ENCODE peak calls at places on chromosome 10, in four cellular contexts. One of them, this sample, is unnamed.

GRCh38 chr10:6204341-6205191 is 1.8 kb downstream of the PFKFB3 start:
- DNase-seq in foreskin fibroblast: peak; percentile 89
- DNase-seq in HAP-1: peak; percentile 85
- DNase-seq in mammary epithelial cell: peak; percentile 91
- DNase-seq in this sample: peak; percentile 45

GRCh38 chr10:70041016-70041415 is 11.6 kb upstream of the MACROH2A2 start:
- DNase-seq in HAP-1: no peak
- DNase-seq in foreskin fibroblast: no peak
- DNase-seq in mammary epithelial cell: no peak
- DNase-seq in this sample: no peak

GRCh38 chr10:9010931-9011670 is 956.6 kb downstream of the GATA3 start:
- DNase-seq in mammary epithelial cell: peak; percentile 64
- DNase-seq in foreskin fibroblast: peak; percentile 18
- DNase-seq in HAP-1: no peak
- DNase-seq in this sample: no peak

GRCh38 chr10:722281-723060 is 33.0 kb upstream of the DIP2C start:
- DNase-seq in mammary epithelial cell: no peak
- DNase-seq in HAP-1: no peak
- DNase-seq in foreskin fibroblast: no peak
- DNase-seq in this sample: no peak

GRCh38 chr10:117137911-117138642 is at the start of gene VAX1:
- DNase-seq in mammary epithelial cell: no peak
- DNase-seq in foreskin fibroblast: peak; percentile 33
- DNase-seq in HAP-1: no peak
- DNase-seq in this sample: no peak

GRCh38 chr10:30051220-30051619 is 8.2 kb downstream of the JCAD start:
- DNase-seq in mammary epithelial cell: no peak
- DNase-seq in foreskin fibroblast: no peak
- DNase-seq in HAP-1: no peak
- DNase-seq in this sample: no peak

GRCh38 chr10:95755511-95756004 is 405 bp upstream of the ENTPD1 start:
- DNase-seq in foreskin fibroblast: no peak
- DNase-seq in HAP-1: no peak
- DNase-seq in mammary epithelial cell: no peak
- DNase-seq in this sample: no peak

GRCh38 chr10:52170776-52171175 is 143.3 kb upstream of the DKK1 start:
- DNase-seq in foreskin fibroblast: no peak
- DNase-seq in mammary epithelial cell: no peak
- DNase-seq in HAP-1: no peak
- DNase-seq in this sample: no peak

GRCh38 chr10:78544447-78545085 is 510.9 kb downstream of the RPS24 start:
- DNase-seq in HAP-1: no peak
- DNase-seq in mammary epithelial cell: no peak
- DNase-seq in foreskin fibroblast: no peak
- DNase-seq in this sample: no peak

GRCh38 chr10:114767589-114768393 is 53.8 kb upstream of the FHIP2A start:
- DNase-seq in mammary epithelial cell: peak; percentile 19
- DNase-seq in foreskin fibroblast: peak; percentile 64
- DNase-seq in HAP-1: no peak
- DNase-seq in this sample: no peak

GRCh38 chr10:86671985-86672710 is 3.8 kb downstream of the LDB3 start:
- DNase-seq in foreskin fibroblast: peak; percentile 54
- DNase-seq in mammary epithelial cell: no peak
- DNase-seq in HAP-1: no peak
- DNase-seq in this sample: no peak
- H3K4me3 ChIP-seq in foreskin fibroblast: no peak overlapping the region
- H3K4me3 ChIP-seq in mammary epithelial cell: no peak overlapping the region
- H3K4me3 ChIP-seq in HAP-1: no peak overlapping the region
- H3K4me3 ChIP-seq in this sample: no peak overlapping the region

GRCh38 chr10:131946880-131947279 is 34.8 kb downstream of the BNIP3 start:
- DNase-seq in mammary epithelial cell: no peak
- DNase-seq in HAP-1: no peak
- DNase-seq in foreskin fibroblast: no peak
- DNase-seq in this sample: no peak
- H3K4me3 ChIP-seq in mammary epithelial cell: no peak overlapping the region
- H3K4me3 ChIP-seq in HAP-1: no peak overlapping the region
- H3K4me3 ChIP-seq in foreskin fibroblast: no peak overlapping the region
- H3K4me3 ChIP-seq in this sample: no peak overlapping the region

GRCh38 chr10:74013004-74013403 is 15.1 kb downstream of the VCL start:
- DNase-seq in HAP-1: no peak
- DNase-seq in mammary epithelial cell: no peak
- DNase-seq in foreskin fibroblast: no peak
- DNase-seq in this sample: no peak
- H3K4me3 ChIP-seq in HAP-1: no peak overlapping the region
- H3K4me3 ChIP-seq in mammary epithelial cell: no peak overlapping the region
- H3K4me3 ChIP-seq in foreskin fibroblast: no peak overlapping the region
- H3K4me3 ChIP-seq in this sample: no peak overlapping the region

DNA sequence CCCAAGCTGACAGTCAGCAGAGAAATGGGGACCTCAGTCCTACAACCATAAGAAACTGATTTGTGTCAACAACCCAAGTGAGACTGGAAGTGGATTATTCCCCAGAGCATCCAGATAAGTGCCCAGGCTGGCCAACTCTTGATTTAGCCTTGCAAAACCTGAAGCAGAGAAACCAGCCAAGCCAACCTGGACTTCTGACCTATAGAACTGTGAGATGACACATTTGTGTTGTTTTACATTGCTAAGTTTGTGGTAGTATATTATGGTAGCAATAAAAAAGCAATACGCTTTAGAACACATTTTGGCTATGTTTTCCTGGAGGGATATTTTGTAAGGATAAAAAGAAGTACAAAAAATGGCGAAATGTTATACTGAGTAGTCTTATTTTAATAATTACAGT is 19.7 kb upstream of the CCDC6 start:
- DNase-seq in mammary epithelial cell: no peak
- DNase-seq in HAP-1: no peak
- DNase-seq in foreskin fibroblast: no peak
- DNase-seq in this sample: no peak
- H3K4me3 ChIP-seq in mammary epithelial cell: no peak overlapping the region
- H3K4me3 ChIP-seq in HAP-1: no peak overlapping the region
- H3K4me3 ChIP-seq in foreskin fibroblast: no peak overlapping the region
- H3K4me3 ChIP-seq in this sample: no peak overlapping the region

GRCh38 chr10:61990761-61991135 is 89.2 kb downstream of the ARID5B start:
- DNase-seq in mammary epithelial cell: no peak
- DNase-seq in foreskin fibroblast: no peak
- DNase-seq in HAP-1: no peak
- DNase-seq in this sample: no peak

GRCh38 chr10:61993676-61994401 is 92.3 kb downstream of the ARID5B start:
- DNase-seq in mammary epithelial cell: no peak
- DNase-seq in HAP-1: peak; percentile 88
- DNase-seq in foreskin fibroblast: no peak
- DNase-seq in this sample: no peak

GRCh38 chr10:61992683-61993629 is 91.5 kb downstream of the ARID5B start:
- DNase-seq in HAP-1: peak; percentile 66
- DNase-seq in foreskin fibroblast: peak; percentile 90
- DNase-seq in mammary epithelial cell: peak; percentile 90
- DNase-seq in this sample: no peak

GRCh38 chr10:61989995-61990760 is 88.7 kb downstream of the ARID5B start:
- DNase-seq in foreskin fibroblast: no peak
- DNase-seq in mammary epithelial cell: no peak
- DNase-seq in HAP-1: no peak
- DNase-seq in this sample: no peak

DNA sequence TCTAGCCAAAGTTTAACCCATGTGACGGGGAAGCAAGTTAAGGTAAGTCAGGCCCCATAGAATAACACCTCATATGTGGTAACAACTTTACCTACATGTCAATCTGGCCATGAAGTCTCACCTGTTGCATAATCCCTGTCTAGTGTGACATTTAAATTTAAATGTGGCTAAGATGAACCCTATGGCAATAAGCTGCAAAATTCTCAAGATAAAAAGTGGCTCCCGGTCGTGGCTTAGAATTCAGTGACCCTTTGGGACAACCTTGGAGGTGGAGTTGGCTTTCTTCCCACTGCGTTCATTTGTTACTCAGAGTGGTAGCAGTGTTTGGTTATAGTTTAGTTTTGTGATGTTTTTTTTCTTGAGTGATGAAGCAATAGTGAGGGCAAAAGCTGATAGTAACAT is 90.6 kb downstream of the ARID5B start:
- DNase-seq in foreskin fibroblast: peak; percentile 53
- DNase-seq in mammary epithelial cell: no peak
- DNase-seq in HAP-1: no peak
- DNase-seq in this sample: no peak
- H3K4me3 ChIP-seq in foreskin fibroblast: no peak overlapping the region
- H3K4me3 ChIP-seq in mammary epithelial cell: no peak overlapping the region
- H3K4me3 ChIP-seq in HAP-1: no peak overlapping the region
- H3K4me3 ChIP-seq in this sample: no peak overlapping the region

GRCh38 chr10:33455029-33455428 is 120.6 kb upstream of the NRP1 start:
- DNase-seq in HAP-1: no peak
- DNase-seq in mammary epithelial cell: no peak
- DNase-seq in foreskin fibroblast: no peak
- DNase-seq in this sample: no peak
- H3K4me3 ChIP-seq in HAP-1: no peak overlapping the region
- H3K4me3 ChIP-seq in mammary epithelial cell: no peak overlapping the region
- H3K4me3 ChIP-seq in foreskin fibroblast: no peak overlapping the region
- H3K4me3 ChIP-seq in this sample: no peak overlapping the region